ENCODE peak calls at places on chromosomes 3 and 15, in ten cellular contexts. I is K562, F is transverse colon, S is H1, U is HCT116, H is GM12878, V is suprapubic skin, Z is HepG2, N is stomach, Q is HL-60. K is an unnamed sample.

GRCh38 chr3:138724433-138724832 is 110.3 kb downstream of the PIK3CB start:
- DNase-seq in I (no peak), F (no peak), S (no peak), U (no peak), H (no peak), V (no peak), Z (no peak), N (no peak), Q (no peak), K (no peak)

GRCh38 chr3:30912304-30912703 is 17.8 kb upstream of the GADL1 start:
- DNase-seq in I (no peak), F (no peak), S (no peak), U (no peak), H (no peak), V (no peak), Z (no peak), N (no peak), Q (no peak), K (no peak)

GRCh38 chr15:93028632-93029612 is 60.1 kb downstream of the RGMA start:
- DNase-seq in I (no peak), F (peak; percentile 51), S (no peak), U (no peak), H (no peak), V (peak; percentile 93), Z (no peak), N (peak; percentile 88), Q (peak; percentile 48), K (no peak)

GRCh38 chr3:24583004-24583403 is 88.4 kb upstream of the THRB start:
- DNase-seq in I (peak; percentile 33), F (no peak), S (no peak), U (no peak), H (no peak), V (no peak), Z (peak; percentile 30), N (no peak), Q (no peak), K (no peak)

GRCh38 chr3:57646723-57647122 is 46.2 kb downstream of the DENND6A start:
- DNase-seq in I (peak; percentile 5), F (no peak), S (no peak), U (peak; percentile 3), H (no peak), V (no peak), Z (no peak), N (no peak), Q (no peak), K (no peak)

GRCh38 chr3:107796786-107797185 is 274.0 kb downstream of the BBX start:
- DNase-seq in I (no peak), F (no peak), S (no peak), U (no peak), H (no peak), V (no peak), Z (peak; percentile 74), N (no peak), Q (peak; percentile 53), K (no peak)

GRCh38 chr15:71349336-71349735 is 234.1 kb downstream of the THSD4 start:
- DNase-seq in I (no peak), F (no peak), S (no peak), U (no peak), H (no peak), V (no peak), Z (no peak), N (no peak), Q (no peak), K (no peak)

GRCh38 chr3:194077602-194078001 is 58.3 kb upstream of the HES1 start:
- DNase-seq in I (no peak), F (no peak), S (no peak), U (no peak), H (no peak), V (no peak), Z (no peak), N (no peak), Q (no peak), K (no peak)

GRCh38 chr3:134640872-134641470 is 9.9 kb downstream of the KY start:
- DNase-seq in I (peak; percentile 25), F (no peak), S (peak; percentile 57), U (peak; percentile 18), H (no peak), V (no peak), Z (peak; percentile 26), N (peak; percentile 41), Q (peak; percentile 37), K (peak; percentile 6)

GRCh38 chr3:69121513-69121912 is 882 bp downstream of the LMOD3 start:
- DNase-seq in I (no peak), F (no peak), S (no peak), U (no peak), H (no peak), V (no peak), Z (no peak), N (no peak), Q (no peak), K (no peak)

GRCh38 chr15:30043211-30043655 is 39.5 kb upstream of the GOLGA8J start:
- DNase-seq in I (no peak), F (no peak), S (no peak), U (no peak), H (no peak), V (no peak), Z (no peak), N (no peak), Q (no peak), K (no peak)

GRCh38 chr3:78725703-78726246 is 1042.0 kb downstream of the ROBO1 start:
- DNase-seq in I (no peak), F (no peak), S (no peak), U (no peak), H (no peak), V (no peak), Z (no peak), N (no peak), Q (no peak), K (no peak)
- H3K4me3 ChIP-seq in I (no peak overlapping the region), F (no peak overlapping the region), S (no peak overlapping the region), U (no peak overlapping the region), H (no peak overlapping the region), V (no peak overlapping the region), Z (no peak overlapping the region), N (no peak overlapping the region), Q (no peak overlapping the region), K (no peak overlapping the region)

DNA sequence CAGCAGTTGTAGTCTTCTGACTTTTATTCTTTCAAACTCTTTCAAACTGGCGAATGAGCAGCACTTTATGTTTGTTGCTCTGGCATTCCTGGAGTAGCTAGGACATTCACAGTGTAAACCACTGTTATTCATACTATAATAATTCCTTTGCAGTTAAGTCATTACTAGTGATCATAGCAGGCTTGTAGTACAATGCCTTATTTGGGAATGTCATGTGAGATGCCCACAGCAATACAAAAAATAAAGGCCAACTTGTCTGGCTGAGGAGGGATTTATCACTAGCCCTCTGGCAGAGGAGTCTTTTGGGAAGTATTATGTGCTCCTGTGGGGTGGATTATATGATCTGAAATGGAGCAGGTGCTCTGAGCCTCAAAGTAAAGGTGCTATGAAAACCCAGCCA is 197.2 kb downstream of the VGLL3 start:
- DNase-seq in I (no peak), F (no peak), S (no peak), U (no peak), H (no peak), V (no peak), Z (peak; percentile 3), N (no peak), Q (no peak), K (no peak)
- TF ChIP-seq POLR2AphosphoS5 in I (no peak), F (peak; percentile 54), S (no peak), U (no peak), H (no peak), V (no peak), Z (no peak), N (peak; percentile 15), Q (no peak), K (no peak)

GRCh38 chr3:129796146-129796545 is 97.4 kb downstream of the TMCC1 start:
- DNase-seq in I (no peak), F (no peak), S (no peak), U (no peak), H (no peak), V (no peak), Z (no peak), N (no peak), Q (no peak), K (no peak)

GRCh38 chr3:129793356-129793755 is 100.2 kb downstream of the TMCC1 start:
- DNase-seq in I (no peak), F (no peak), S (no peak), U (no peak), H (no peak), V (no peak), Z (peak; percentile 61), N (no peak), Q (no peak), K (no peak)

GRCh38 chr3:129793947-129794318 is 99.6 kb downstream of the TMCC1 start:
- DNase-seq in I (peak; percentile 64), F (no peak), S (no peak), U (no peak), H (no peak), V (no peak), Z (no peak), N (no peak), Q (no peak), K (no peak)

GRCh38 chr3:129795596-129795995 is 97.9 kb downstream of the TMCC1 start:
- DNase-seq in I (no peak), F (no peak), S (no peak), U (peak; percentile 63), H (no peak), V (no peak), Z (no peak), N (no peak), Q (no peak), K (no peak)

GRCh38 chr3:129794319-129795201 is 99.0 kb downstream of the TMCC1 start:
- DNase-seq in I (peak; percentile 8), F (peak; percentile 61), S (peak; percentile 63), U (peak; percentile 88), H (no peak), V (peak; percentile 67), Z (peak; percentile 22), N (peak; percentile 58), Q (no peak), K (no peak)
- H3K4me3 ChIP-seq in I (no peak overlapping the region), F (no peak overlapping the region), S (peak overlapping the region; percentile 45), U (peak overlapping the region; percentile 44), H (no peak overlapping the region), V (peak overlapping the region; percentile 31), Z (no peak overlapping the region), N (peak overlapping the region; percentile 24), Q (no peak overlapping the region), K (peak overlapping the region; percentile 47)

GRCh38 chr15:65630760-65631159 is 9.0 kb downstream of the SLC24A1 start:
- DNase-seq in I (no peak), F (no peak), S (no peak), U (no peak), H (no peak), V (no peak), Z (no peak), N (no peak), Q (no peak), K (no peak)

GRCh38 chr15:65632780-65633384 is 11.1 kb downstream of the SLC24A1 start:
- DNase-seq in I (no peak), F (no peak), S (no peak), U (no peak), H (no peak), V (no peak), Z (no peak), N (no peak), Q (no peak), K (no peak)

GRCh38 chr15:65633752-65634151 is 12.0 kb downstream of the SLC24A1 start:
- DNase-seq in I (no peak), F (no peak), S (no peak), U (no peak), H (no peak), V (no peak), Z (no peak), N (no peak), Q (no peak), K (no peak)

GRCh38 chr15:65629548-65629947 is 7.8 kb downstream of the SLC24A1 start:
- DNase-seq in I (no peak), F (no peak), S (no peak), U (no peak), H (no peak), V (no peak), Z (peak; percentile 13), N (no peak), Q (no peak), K (no peak)

GRCh38 chr15:65631503-65631902 is 9.8 kb downstream of the SLC24A1 start:
- DNase-seq in I (no peak), F (no peak), S (no peak), U (no peak), H (peak; percentile 53), V (no peak), Z (no peak), N (no peak), Q (no peak), K (no peak)
- TF ChIP-seq POLR2AphosphoS5 in I (no peak), F (no peak), S (no peak), U (no peak), H (no peak), V (no peak), Z (no peak), N (no peak), Q (no peak), K (no peak)

K was measured in SK-N-MC.